ENCODE peak calls at places on chromosome 9, in five cellular contexts. One of them, this sample, is unnamed.
A peak's percentile ranks its signal among the peaks of the same experiment; 100 is the strongest.

GRCh38 chr9:124132671-124133147 is 121.1 kb downstream of the LHX2 start:
- DNase-seq in fibroblast of lung: peak; percentile 52
- DNase-seq in testis: no peak
- DNase-seq in cardiac muscle cell: no peak
- DNase-seq in endodermal cell: peak; percentile 64
- DNase-seq in this sample: no peak

GRCh38 chr9:110255064-110255416 is 1.3 kb downstream of the TXN start:
- DNase-seq in endodermal cell: peak; percentile 62
- DNase-seq in cardiac muscle cell: peak; percentile 26
- DNase-seq in testis: no peak
- DNase-seq in fibroblast of lung: no peak
- DNase-seq in this sample: no peak

GRCh38 chr9:78542491-78543175 is 245.7 kb downstream of the PSAT1 start:
- DNase-seq in fibroblast of lung: no peak
- DNase-seq in cardiac muscle cell: peak; percentile 42
- DNase-seq in endodermal cell: peak; percentile 76
- DNase-seq in testis: no peak
- DNase-seq in this sample: no peak

GRCh38 chr9:114155967-114156294 is 594 bp downstream of the COL27A1 start:
- DNase-seq in fibroblast of lung: no peak
- DNase-seq in testis: no peak
- DNase-seq in cardiac muscle cell: no peak
- DNase-seq in endodermal cell: peak; percentile 78
- DNase-seq in this sample: no peak

GRCh38 chr9:33166263-33167083 is 663 bp downstream of the B4GALT1 start:
- DNase-seq in fibroblast of lung: no peak
- DNase-seq in testis: no peak
- DNase-seq in cardiac muscle cell: no peak
- DNase-seq in endodermal cell: no peak
- DNase-seq in this sample: peak; percentile 19

GRCh38 chr9:35728041-35728971 is 3.7 kb downstream of the TLN1 start:
- DNase-seq in fibroblast of lung: peak; percentile 91
- DNase-seq in endodermal cell: peak; percentile 80
- DNase-seq in testis: peak; percentile 82
- DNase-seq in cardiac muscle cell: peak; percentile 90
- DNase-seq in this sample: no peak

GRCh38 chr9:71812385-71812784 is 44.1 kb upstream of the CEMIP2 start:
- DNase-seq in fibroblast of lung: peak; percentile 24
- DNase-seq in endodermal cell: no peak
- DNase-seq in testis: peak; percentile 63
- DNase-seq in cardiac muscle cell: no peak
- DNase-seq in this sample: no peak

GRCh38 chr9:34059231-34059720 is 10.6 kb upstream of the UBAP2 start:
- DNase-seq in fibroblast of lung: no peak
- DNase-seq in cardiac muscle cell: no peak
- DNase-seq in testis: peak; percentile 56
- DNase-seq in endodermal cell: no peak
- DNase-seq in this sample: no peak

GRCh38 chr9:31823365-31823764 is 561.1 kb upstream of the ACO1 start:
- DNase-seq in fibroblast of lung: no peak
- DNase-seq in endodermal cell: no peak
- DNase-seq in cardiac muscle cell: no peak
- DNase-seq in testis: no peak
- DNase-seq in this sample: no peak

GRCh38 chr9:132935021-132935420 is 9.4 kb downstream of the TSC1 start:
- DNase-seq in fibroblast of lung: no peak
- DNase-seq in endodermal cell: no peak
- DNase-seq in testis: no peak
- DNase-seq in cardiac muscle cell: no peak
- DNase-seq in this sample: peak; percentile 44

GRCh38 chr9:77019010-77019809 is at the start of gene FOXB2:
- DNase-seq in cardiac muscle cell: no peak
- DNase-seq in endodermal cell: peak; percentile 72
- DNase-seq in testis: no peak
- DNase-seq in fibroblast of lung: no peak
- DNase-seq in this sample: no peak

GRCh38 chr9:3088166-3088702 is 244.3 kb upstream of the PUM3 start:
- DNase-seq in cardiac muscle cell: no peak
- DNase-seq in endodermal cell: peak; percentile 79
- DNase-seq in fibroblast of lung: no peak
- DNase-seq in testis: peak; percentile 23
- DNase-seq in this sample: no peak

GRCh38 chr9:5897851-5898250 is 7.2 kb downstream of the MLANA start:
- DNase-seq in endodermal cell: no peak
- DNase-seq in cardiac muscle cell: no peak
- DNase-seq in testis: no peak
- DNase-seq in fibroblast of lung: no peak
- DNase-seq in this sample: no peak

DNA sequence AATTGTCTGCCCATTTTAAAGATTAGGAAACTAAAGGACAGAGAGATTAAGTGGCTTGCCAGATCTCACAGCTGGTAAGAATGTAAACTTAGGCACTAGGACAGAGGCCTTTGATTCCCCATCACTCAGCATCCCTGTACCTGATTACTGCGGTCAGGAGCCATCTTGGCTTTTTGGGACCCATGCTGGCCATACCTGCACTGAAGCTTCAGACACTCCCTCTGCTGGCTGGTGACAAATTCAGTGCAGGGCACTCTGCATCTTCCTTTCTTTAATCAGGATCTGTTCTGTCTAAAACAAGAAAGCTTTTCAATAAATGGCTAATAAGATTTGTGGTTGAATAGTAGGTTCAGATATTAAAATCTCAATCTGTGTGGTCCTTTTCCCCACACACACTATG is 215.5 kb upstream of the RORB start:
- DNase-seq in cardiac muscle cell: no peak
- DNase-seq in fibroblast of lung: no peak
- DNase-seq in testis: no peak
- DNase-seq in endodermal cell: peak; percentile 75
- DNase-seq in this sample: peak; percentile 18
- TF ChIP-seq CTCF in cardiac muscle cell: no peak
- TF ChIP-seq CTCF in fibroblast of lung: no peak
- TF ChIP-seq CTCF in testis: no peak
- TF ChIP-seq CTCF in endodermal cell: peak; percentile 79
- TF ChIP-seq CTCF in this sample: peak; percentile 42

DNA sequence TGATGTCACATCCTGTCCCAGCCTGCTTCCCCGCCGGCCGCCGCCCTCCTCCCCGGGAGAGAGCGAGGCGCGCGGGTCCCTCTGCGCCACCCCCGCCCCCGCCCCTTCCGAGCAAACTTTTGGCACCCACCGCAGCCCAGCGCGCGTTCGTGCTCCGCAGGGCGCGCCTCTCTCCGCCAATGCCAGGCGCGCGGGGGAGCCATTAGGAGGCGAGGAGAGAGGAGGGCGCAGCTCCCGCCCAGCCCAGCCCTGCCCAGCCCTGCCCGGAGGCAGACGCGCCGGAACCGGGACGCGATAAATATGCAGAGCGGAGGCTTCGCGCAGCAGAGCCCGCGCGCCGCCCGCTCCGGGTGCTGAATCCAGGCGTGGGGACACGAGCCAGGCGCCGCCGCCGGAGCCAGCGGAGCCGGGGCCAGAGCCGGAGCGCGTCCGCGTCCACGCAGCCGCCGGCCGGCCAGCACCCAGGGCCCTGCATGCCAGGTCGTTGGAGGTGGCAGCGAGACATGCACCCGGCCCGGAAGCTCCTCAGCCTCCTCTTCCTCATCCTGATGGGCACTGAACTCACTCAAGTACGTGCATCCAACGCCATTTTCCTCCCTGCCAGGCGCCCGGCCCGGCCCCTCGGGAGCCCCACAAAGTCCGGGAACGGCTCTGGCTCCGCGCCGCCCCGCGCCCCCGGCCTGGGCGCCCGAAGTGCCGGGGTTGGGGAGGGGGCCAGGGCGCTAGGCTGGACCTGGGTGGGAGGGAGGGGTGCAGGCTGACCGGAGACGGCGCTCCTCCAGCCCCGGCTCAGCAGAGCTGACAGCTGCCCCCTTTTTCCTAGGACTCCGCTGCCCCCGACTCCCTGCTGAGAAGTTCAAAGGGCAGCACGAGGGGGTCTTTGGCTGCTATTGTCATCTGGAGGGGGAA is 12.0 kb upstream of the OLFM1 start:
- DNase-seq in cardiac muscle cell: peak; percentile 74
- DNase-seq in fibroblast of lung: peak; percentile 15
- DNase-seq in testis: peak; percentile 73
- DNase-seq in endodermal cell: peak; percentile 86
- DNase-seq in this sample: peak; percentile 87
- H3K27me3 ChIP-seq in cardiac muscle cell: peaks cover 30% of the 10 kb centered on the region
- H3K27me3 ChIP-seq in fibroblast of lung: no peaks in the 10 kb centered on the region
- H3K27me3 ChIP-seq in testis: no peaks in the 10 kb centered on the region
- H3K27me3 ChIP-seq in endodermal cell: peaks cover 23% of the 10 kb centered on the region
- H3K27me3 ChIP-seq in this sample: no peaks in the 10 kb centered on the region

GRCh38 chr9:96487949-96488348 is 38.0 kb downstream of the HABP4 start:
- DNase-seq in fibroblast of lung: no peak
- DNase-seq in testis: no peak
- DNase-seq in endodermal cell: no peak
- DNase-seq in cardiac muscle cell: no peak
- DNase-seq in this sample: no peak
- H3K27ac ChIP-seq in fibroblast of lung: peak overlapping the region; percentile 46
- H3K27ac ChIP-seq in testis: no peak overlapping the region
- H3K27ac ChIP-seq in endodermal cell: no peak overlapping the region
- H3K27ac ChIP-seq in cardiac muscle cell: peak overlapping the region; percentile 92
- H3K27ac ChIP-seq in this sample: no peak overlapping the region

DNA sequence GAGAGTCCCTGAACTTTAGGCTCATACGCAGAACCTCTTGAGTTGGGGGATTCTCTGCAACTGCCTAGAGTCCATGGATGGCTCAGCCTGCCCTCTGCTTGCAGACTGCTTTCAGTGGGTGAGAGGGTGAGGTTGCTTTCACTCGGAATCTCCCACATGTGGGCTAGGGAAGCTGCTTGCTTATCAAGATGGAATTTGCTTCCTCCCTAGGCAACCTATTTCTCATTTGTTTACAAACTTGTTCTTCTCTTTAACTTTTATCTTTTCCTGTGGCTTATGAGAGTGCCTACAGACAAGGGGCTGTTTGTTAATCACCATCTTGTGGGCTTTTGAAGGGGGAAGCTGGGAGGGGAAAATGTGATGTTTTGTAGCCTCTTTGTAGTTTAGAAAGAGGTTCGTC is 10.0 kb downstream of the TLE4 start:
- DNase-seq in testis: peak; percentile 42
- DNase-seq in endodermal cell: peak; percentile 61
- DNase-seq in cardiac muscle cell: no peak
- DNase-seq in fibroblast of lung: peak; percentile 94
- DNase-seq in this sample: no peak
- TF ChIP-seq CTCF in testis: no peak
- TF ChIP-seq CTCF in endodermal cell: no peak
- TF ChIP-seq CTCF in cardiac muscle cell: no peak
- TF ChIP-seq CTCF in fibroblast of lung: no peak
- TF ChIP-seq CTCF in this sample: no peak

GRCh38 chr9:14349818-14350333 is 35.9 kb upstream of the NFIB start:
- DNase-seq in testis: no peak
- DNase-seq in fibroblast of lung: no peak
- DNase-seq in cardiac muscle cell: no peak
- DNase-seq in endodermal cell: no peak
- DNase-seq in this sample: no peak
- H3K27me3 ChIP-seq in testis: no peaks in the 10 kb centered on the region
- H3K27me3 ChIP-seq in fibroblast of lung: peaks cover 43% of the 10 kb centered on the region
- H3K27me3 ChIP-seq in cardiac muscle cell: peaks cover 84% of the 10 kb centered on the region
- H3K27me3 ChIP-seq in endodermal cell: peaks cover 98% of the 10 kb centered on the region
- H3K27me3 ChIP-seq in this sample: peaks cover 26% of the 10 kb centered on the region

GRCh38 chr9:134679616-134680392 is 38.2 kb downstream of the COL5A1 start:
- DNase-seq in endodermal cell: no peak
- DNase-seq in fibroblast of lung: no peak
- DNase-seq in cardiac muscle cell: no peak
- DNase-seq in testis: no peak
- DNase-seq in this sample: no peak

GRCh38 chr9:134681061-134681661 is 39.6 kb downstream of the COL5A1 start:
- DNase-seq in fibroblast of lung: peak; percentile 66
- DNase-seq in endodermal cell: no peak
- DNase-seq in cardiac muscle cell: no peak
- DNase-seq in testis: peak; percentile 24
- DNase-seq in this sample: no peak

GRCh38 chr9:134678671-134679443 is 37.3 kb downstream of the COL5A1 start:
- DNase-seq in fibroblast of lung: no peak
- DNase-seq in cardiac muscle cell: no peak
- DNase-seq in testis: no peak
- DNase-seq in endodermal cell: no peak
- DNase-seq in this sample: no peak

GRCh38 chr9:134682026-134682425 is 40.4 kb downstream of the COL5A1 start:
- DNase-seq in fibroblast of lung: no peak
- DNase-seq in cardiac muscle cell: no peak
- DNase-seq in endodermal cell: no peak
- DNase-seq in testis: no peak
- DNase-seq in this sample: no peak

DNA sequence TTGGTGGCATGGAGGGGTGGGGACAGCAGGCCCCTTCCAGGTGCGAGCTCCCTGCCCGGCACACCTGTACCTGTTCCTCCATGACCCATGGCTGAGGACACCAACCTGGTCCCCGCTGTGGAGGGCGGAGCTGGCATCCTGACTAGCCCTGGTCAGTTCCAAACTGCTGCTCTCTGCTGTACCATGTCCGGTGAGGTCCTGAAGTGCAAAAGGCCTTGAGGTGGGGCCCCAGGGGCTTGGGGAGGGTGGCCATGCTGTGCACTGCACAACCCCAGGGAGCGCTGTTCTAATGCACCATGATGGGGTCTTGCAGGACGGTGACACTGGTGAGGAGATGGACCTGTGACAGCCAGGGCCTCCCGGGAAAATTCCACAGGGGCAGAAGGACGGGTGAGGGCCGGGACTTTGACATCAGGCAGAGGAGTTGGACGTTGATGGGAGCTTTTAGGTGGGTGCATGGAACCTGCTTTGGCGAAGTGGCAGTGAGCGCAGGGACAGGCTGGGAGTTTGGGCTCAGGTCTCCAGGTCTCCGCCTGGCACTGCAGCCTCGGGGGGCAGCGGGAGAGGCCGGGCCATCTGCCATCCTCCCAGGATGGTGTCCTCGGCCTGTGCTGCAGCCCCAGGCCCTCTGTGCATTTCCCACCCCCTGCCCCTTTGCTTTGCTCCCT is 38.9 kb downstream of the COL5A1 start:
- DNase-seq in fibroblast of lung: no peak
- DNase-seq in cardiac muscle cell: no peak
- DNase-seq in endodermal cell: no peak
- DNase-seq in testis: no peak
- DNase-seq in this sample: no peak
- H3K27ac ChIP-seq in fibroblast of lung: no peak overlapping the region
- H3K27ac ChIP-seq in cardiac muscle cell: no peak overlapping the region
- H3K27ac ChIP-seq in endodermal cell: no peak overlapping the region
- H3K27ac ChIP-seq in testis: no peak overlapping the region
- H3K27ac ChIP-seq in this sample: no peak overlapping the region

This sample was measured in WERI-Rb-1.